ENCODE peak calls at places on chromosomes 4 and X, in seven cellular contexts. X is uterus, L is T-cell, N is HEK293T, M is lung, R is GM12865, J is RPMI7951. P is an unnamed sample.

GRCh38 chr4:145218251-145218650 is 37.9 kb upstream of the OTUD4 start:
- DNase-seq in X (no peak), L (no peak), N (no peak), M (no peak), R (peak), J (no peak), P (no peak)

GRCh38 chr4:89222171-89222570 is 85.4 kb downstream of the GPRIN3 start:
- DNase-seq in X (no peak), L (no peak), N (no peak), M (no peak), R (peak), J (no peak), P (no peak)

GRCh38 chr4:183337833-183338232 is 15.6 kb upstream of the CLDN24 start:
- DNase-seq in X (no peak), L (no peak), N (no peak), M (no peak), R (no peak), J (peak), P (no peak)

GRCh38 chrX:29229802-29230201 is 642.6 kb downstream of the IL1RAPL1 start:
- DNase-seq in X (no peak), L (no peak), N (no peak), M (no peak), R (no peak), J (no peak), P (no peak)

GRCh38 chr4:22339491-22339890 is 176.4 kb downstream of the ADGRA3 start:
- DNase-seq in X (no peak), L (no peak), N (no peak), M (no peak), R (no peak), J (no peak), P (peak)

GRCh38 chrX:113058634-113059033 is 218.0 kb upstream of the AMOT start:
- DNase-seq in X (no peak), L (no peak), N (no peak), M (no peak), R (no peak), J (peak), P (no peak)

GRCh38 chr4:166594326-166594946 is 639.9 kb downstream of the SPOCK3 start:
- DNase-seq in X (no peak), L (no peak), N (peak), M (no peak), R (peak), J (peak), P (no peak)

GRCh38 chrX:15751160-15751819 is 13.2 kb downstream of the CA5B start:
- DNase-seq in X (no peak), L (no peak), N (no peak), M (no peak), R (peak), J (peak), P (no peak)

GRCh38 chrX:151359931-151360871 is 36.8 kb upstream of the VMA21 start:
- DNase-seq in X (no peak), L (peak), N (peak), M (no peak), R (peak), J (peak), P (no peak)

GRCh38 chr4:125368684-125369083 is 53.9 kb downstream of the FAT4 start:
- DNase-seq in X (no peak), L (no peak), N (no peak), M (no peak), R (no peak), J (peak), P (no peak)

GRCh38 chr4:182895791-182896292 is 21.3 kb downstream of the DCTD start:
- DNase-seq in X (no peak), L (no peak), N (no peak), M (no peak), R (no peak), J (no peak), P (no peak)

GRCh38 chr4:37966044-37966443 is 5.8 kb downstream of the PTTG2 start:
- DNase-seq in X (no peak), L (no peak), N (no peak), M (no peak), R (no peak), J (no peak), P (no peak)

GRCh38 chr4:138239496-138239895 is 2.7 kb downstream of the SLC7A11 start:
- DNase-seq in X (no peak), L (no peak), N (no peak), M (no peak), R (no peak), J (no peak), P (no peak)

GRCh38 chr4:52425751-52426326 is 233.3 kb downstream of the USP46 start:
- DNase-seq in X (no peak), L (no peak), N (no peak), M (no peak), R (no peak), J (no peak), P (no peak)

GRCh38 chrX:43718956-43719355 is 62.9 kb downstream of the MAOA start:
- DNase-seq in X (no peak), L (no peak), N (no peak), M (no peak), R (no peak), J (no peak), P (no peak)

GRCh38 chrX:43706786-43707185 is 50.7 kb downstream of the MAOA start:
- DNase-seq in X (no peak), L (no peak), N (no peak), M (no peak), R (no peak), J (no peak), P (no peak)

GRCh38 chr4:156378053-156378665 is 424.5 kb upstream of the CTSO start:
- DNase-seq in X (no peak), L (no peak), N (peak), M (no peak), R (peak), J (peak), P (no peak)

GRCh38 chrX:102720237-102721168 is at the start of gene GPRASP3:
- DNase-seq in X (peak), L (peak), N (peak), M (peak), R (peak), J (no peak), P (peak)

GRCh38 chrX:111382277-111382676 is 29.7 kb downstream of the DCX start:
- DNase-seq in X (no peak), L (no peak), N (no peak), M (no peak), R (no peak), J (no peak), P (no peak)

GRCh38 chr4:162837679-162838078 is 329.0 kb downstream of the NAF1 start:
- DNase-seq in X (no peak), L (no peak), N (no peak), M (no peak), R (no peak), J (no peak), P (no peak)

GRCh38 chr4:80454040-80454439 is 118.5 kb downstream of the CFAP299 start:
- DNase-seq in X (no peak), L (no peak), N (no peak), M (no peak), R (no peak), J (no peak), P (no peak)

GRCh38 chr4:1473718-1474117 is 67.5 kb upstream of the NKX1-1 start:
- DNase-seq in X (no peak), L (no peak), N (no peak), M (no peak), R (no peak), J (no peak), P (no peak)

GRCh38 chrX:15566244-15566643 is 34.5 kb downstream of the ACE2 start:
- DNase-seq in X (no peak), L (no peak), N (no peak), M (no peak), R (no peak), J (no peak), P (no peak)

GRCh38 chr4:176584031-176584430 is 208.7 kb downstream of the VEGFC start:
- DNase-seq in X (no peak), L (no peak), N (no peak), M (no peak), R (no peak), J (peak), P (no peak)

P was measured in nucleus accumbens.